ENCODE peak calls at places on chromosome 13, in eight cellular contexts. One of them, this sample, is unnamed. For H3K36me3, the result is how much of the 10 kb centered on the place peaks cover.

GRCh38 chr13:70623260-70623659 is 515.0 kb upstream of the KLHL1 start:
- DNase-seq in lung: no peak
- DNase-seq in mesenchymal stem cell: peak
- DNase-seq in heart left ventricle: no peak
- DNase-seq in tibial artery: no peak
- DNase-seq in mucosa of descending colon: no peak
- DNase-seq in fibroblast of lung: peak
- DNase-seq in prostate gland: no peak
- DNase-seq in this sample: no peak

GRCh38 chr13:43356566-43356965 is 333.2 kb downstream of the DNAJC15 start:
- DNase-seq in lung: no peak
- DNase-seq in mesenchymal stem cell: no peak
- DNase-seq in heart left ventricle: no peak
- DNase-seq in tibial artery: no peak
- DNase-seq in mucosa of descending colon: no peak
- DNase-seq in fibroblast of lung: no peak
- DNase-seq in prostate gland: no peak
- DNase-seq in this sample: no peak

GRCh38 chr13:63541336-63541735 is 2125.7 kb upstream of the PCDH20 start:
- DNase-seq in lung: no peak
- DNase-seq in mesenchymal stem cell: no peak
- DNase-seq in heart left ventricle: no peak
- DNase-seq in tibial artery: no peak
- DNase-seq in mucosa of descending colon: no peak
- DNase-seq in fibroblast of lung: no peak
- DNase-seq in prostate gland: no peak
- DNase-seq in this sample: no peak

GRCh38 chr13:83333614-83334388 is 548.5 kb downstream of the SLITRK1 start:
- DNase-seq in lung: no peak
- DNase-seq in mesenchymal stem cell: no peak
- DNase-seq in heart left ventricle: no peak
- DNase-seq in tibial artery: no peak
- DNase-seq in mucosa of descending colon: no peak
- DNase-seq in fibroblast of lung: peak
- DNase-seq in prostate gland: no peak
- DNase-seq in this sample: no peak

GRCh38 chr13:96179309-96179708 is 89.4 kb downstream of the HS6ST3 start:
- DNase-seq in lung: no peak
- DNase-seq in mesenchymal stem cell: no peak
- DNase-seq in heart left ventricle: no peak
- DNase-seq in tibial artery: no peak
- DNase-seq in mucosa of descending colon: no peak
- DNase-seq in fibroblast of lung: no peak
- DNase-seq in prostate gland: no peak
- DNase-seq in this sample: no peak

GRCh38 chr13:22050951-22051563 is 380.2 kb downstream of the FGF9 start:
- DNase-seq in lung: no peak
- DNase-seq in mesenchymal stem cell: no peak
- DNase-seq in heart left ventricle: no peak
- DNase-seq in tibial artery: no peak
- DNase-seq in mucosa of descending colon: no peak
- DNase-seq in fibroblast of lung: no peak
- DNase-seq in prostate gland: no peak
- DNase-seq in this sample: no peak

GRCh38 chr13:76293346-76293745 is 592.9 kb downstream of the KCTD12 start:
- DNase-seq in lung: no peak
- DNase-seq in mesenchymal stem cell: peak
- DNase-seq in heart left ventricle: no peak
- DNase-seq in tibial artery: no peak
- DNase-seq in mucosa of descending colon: no peak
- DNase-seq in fibroblast of lung: peak
- DNase-seq in prostate gland: no peak
- DNase-seq in this sample: no peak

GRCh38 chr13:50197705-50198104 is 182.5 kb downstream of the KCNRG start:
- DNase-seq in lung: no peak
- DNase-seq in mesenchymal stem cell: no peak
- DNase-seq in heart left ventricle: no peak
- DNase-seq in tibial artery: no peak
- DNase-seq in mucosa of descending colon: no peak
- DNase-seq in fibroblast of lung: peak
- DNase-seq in prostate gland: no peak
- DNase-seq in this sample: peak

GRCh38 chr13:51737609-51738008 is 66.4 kb downstream of the DHRS12 start:
- DNase-seq in lung: no peak
- DNase-seq in mesenchymal stem cell: no peak
- DNase-seq in heart left ventricle: no peak
- DNase-seq in tibial artery: no peak
- DNase-seq in mucosa of descending colon: no peak
- DNase-seq in fibroblast of lung: no peak
- DNase-seq in prostate gland: no peak
- DNase-seq in this sample: no peak

GRCh38 chr13:97136418-97136817 is 85.7 kb upstream of the MBNL2 start:
- DNase-seq in lung: no peak
- DNase-seq in mesenchymal stem cell: no peak
- DNase-seq in heart left ventricle: no peak
- DNase-seq in tibial artery: no peak
- DNase-seq in mucosa of descending colon: no peak
- DNase-seq in fibroblast of lung: no peak
- DNase-seq in prostate gland: no peak
- DNase-seq in this sample: peak

GRCh38 chr13:77374339-77374738 is 47.4 kb upstream of the MYCBP2 start:
- DNase-seq in lung: no peak
- DNase-seq in mesenchymal stem cell: no peak
- DNase-seq in heart left ventricle: no peak
- DNase-seq in tibial artery: no peak
- DNase-seq in mucosa of descending colon: no peak
- DNase-seq in fibroblast of lung: no peak
- DNase-seq in prostate gland: no peak
- DNase-seq in this sample: no peak

GRCh38 chr13:42038661-42039456 is 9.6 kb upstream of the DGKH start:
- DNase-seq in lung: no peak
- DNase-seq in mesenchymal stem cell: peak
- DNase-seq in heart left ventricle: no peak
- DNase-seq in tibial artery: no peak
- DNase-seq in mucosa of descending colon: no peak
- DNase-seq in fibroblast of lung: no peak
- DNase-seq in prostate gland: no peak
- DNase-seq in this sample: no peak

GRCh38 chr13:77565635-77566034 is 30.1 kb downstream of the SCEL start:
- DNase-seq in lung: no peak
- DNase-seq in mesenchymal stem cell: peak
- DNase-seq in heart left ventricle: no peak
- DNase-seq in tibial artery: no peak
- DNase-seq in mucosa of descending colon: no peak
- DNase-seq in fibroblast of lung: peak
- DNase-seq in prostate gland: no peak
- DNase-seq in this sample: no peak

GRCh38 chr13:95535243-95535642 is 17.3 kb upstream of the CLDN10 start:
- DNase-seq in lung: no peak
- DNase-seq in mesenchymal stem cell: peak
- DNase-seq in heart left ventricle: no peak
- DNase-seq in tibial artery: no peak
- DNase-seq in mucosa of descending colon: no peak
- DNase-seq in fibroblast of lung: peak
- DNase-seq in prostate gland: no peak
- DNase-seq in this sample: peak

GRCh38 chr13:52356327-52356726 is 49.6 kb downstream of the THSD1 start:
- DNase-seq in lung: no peak
- DNase-seq in mesenchymal stem cell: no peak
- DNase-seq in heart left ventricle: no peak
- DNase-seq in tibial artery: no peak
- DNase-seq in mucosa of descending colon: no peak
- DNase-seq in fibroblast of lung: peak
- DNase-seq in prostate gland: no peak
- DNase-seq in this sample: peak

GRCh38 chr13:49421391-49421790 is 22.5 kb downstream of the CAB39L start:
- DNase-seq in lung: no peak
- DNase-seq in mesenchymal stem cell: peak
- DNase-seq in heart left ventricle: no peak
- DNase-seq in tibial artery: no peak
- DNase-seq in mucosa of descending colon: peak
- DNase-seq in fibroblast of lung: no peak
- DNase-seq in prostate gland: no peak
- DNase-seq in this sample: no peak

DNA sequence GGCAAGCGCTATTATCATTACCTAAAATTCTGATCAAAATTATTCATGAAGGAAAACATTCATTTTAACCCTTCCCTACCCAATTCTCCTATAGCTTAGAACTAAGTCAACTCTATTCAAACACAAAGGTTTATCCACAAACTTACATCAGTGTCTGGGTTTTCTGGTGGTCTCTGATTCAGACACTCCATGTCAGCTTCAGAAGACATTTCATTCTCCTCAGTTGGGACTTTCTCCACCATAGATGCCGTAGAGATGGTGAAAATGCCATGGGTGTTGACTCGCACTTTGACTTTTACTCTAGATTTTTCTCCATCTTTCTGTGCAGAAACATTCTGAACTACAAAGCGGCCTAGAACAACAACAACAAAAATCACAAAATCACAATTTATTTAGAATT is 16.3 kb downstream of the HSPH1 start:
- DNase-seq in lung: no peak
- DNase-seq in mesenchymal stem cell: no peak
- DNase-seq in heart left ventricle: no peak
- DNase-seq in tibial artery: no peak
- DNase-seq in mucosa of descending colon: no peak
- DNase-seq in fibroblast of lung: no peak
- DNase-seq in prostate gland: no peak
- DNase-seq in this sample: no peak
- H3K36me3 ChIP-seq in lung: half or more
- H3K36me3 ChIP-seq in mesenchymal stem cell: half or more
- H3K36me3 ChIP-seq in heart left ventricle: under half
- H3K36me3 ChIP-seq in tibial artery: half or more
- H3K36me3 ChIP-seq in mucosa of descending colon: under half
- H3K36me3 ChIP-seq in fibroblast of lung: under half
- H3K36me3 ChIP-seq in prostate gland: under half
- H3K36me3 ChIP-seq in this sample: half or more

GRCh38 chr13:78652651-78653050 is 6.3 kb downstream of the OBI1 start:
- DNase-seq in lung: no peak
- DNase-seq in mesenchymal stem cell: no peak
- DNase-seq in heart left ventricle: no peak
- DNase-seq in tibial artery: no peak
- DNase-seq in mucosa of descending colon: no peak
- DNase-seq in fibroblast of lung: no peak
- DNase-seq in prostate gland: no peak
- DNase-seq in this sample: no peak

GRCh38 chr13:78655007-78655406 is 3.9 kb downstream of the OBI1 start:
- DNase-seq in lung: no peak
- DNase-seq in mesenchymal stem cell: no peak
- DNase-seq in heart left ventricle: no peak
- DNase-seq in tibial artery: no peak
- DNase-seq in mucosa of descending colon: no peak
- DNase-seq in fibroblast of lung: no peak
- DNase-seq in prostate gland: no peak
- DNase-seq in this sample: no peak

GRCh38 chr13:78650725-78651083 is 8.3 kb downstream of the OBI1 start:
- DNase-seq in lung: no peak
- DNase-seq in mesenchymal stem cell: no peak
- DNase-seq in heart left ventricle: no peak
- DNase-seq in tibial artery: no peak
- DNase-seq in mucosa of descending colon: no peak
- DNase-seq in fibroblast of lung: no peak
- DNase-seq in prostate gland: no peak
- DNase-seq in this sample: no peak

GRCh38 chr13:78655906-78656305 is 3.0 kb downstream of the OBI1 start:
- DNase-seq in lung: no peak
- DNase-seq in mesenchymal stem cell: no peak
- DNase-seq in heart left ventricle: no peak
- DNase-seq in tibial artery: no peak
- DNase-seq in mucosa of descending colon: no peak
- DNase-seq in fibroblast of lung: no peak
- DNase-seq in prostate gland: no peak
- DNase-seq in this sample: no peak

DNA sequence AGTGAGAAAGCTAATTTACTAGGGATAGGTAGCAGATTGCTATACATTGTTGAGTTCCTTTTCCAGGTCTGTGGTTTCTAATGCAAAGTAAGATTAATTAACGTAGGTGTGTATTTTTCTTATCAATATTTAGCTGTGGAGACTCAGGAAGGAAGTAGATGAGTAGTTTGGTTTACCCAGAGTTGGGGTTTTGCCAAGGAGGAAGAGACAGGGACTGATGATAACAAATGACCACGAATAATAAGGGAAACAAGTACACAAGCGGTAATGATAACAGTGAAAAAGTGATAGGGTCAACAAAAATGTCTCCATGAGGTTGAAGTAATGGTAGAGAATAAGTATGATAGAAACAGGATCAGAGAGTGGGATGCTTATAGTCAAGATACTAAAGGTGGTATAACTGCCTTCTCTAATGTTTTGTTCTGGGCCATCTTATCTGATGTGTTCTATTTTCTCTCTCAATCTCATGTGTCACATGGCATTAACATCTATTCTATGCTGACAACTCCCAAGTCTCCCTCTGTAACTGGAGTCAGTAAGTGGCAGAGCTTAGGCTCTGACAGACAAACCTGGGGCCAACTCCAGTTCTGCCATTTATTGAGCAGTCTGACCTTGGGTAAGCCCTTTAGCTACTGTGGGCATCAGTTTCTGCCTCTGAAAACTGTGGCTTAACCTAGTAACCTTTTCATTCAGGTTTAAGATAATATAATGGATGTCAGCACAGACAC is 8.8 kb downstream of the OBI1 start:
- DNase-seq in lung: no peak
- DNase-seq in mesenchymal stem cell: no peak
- DNase-seq in heart left ventricle: no peak
- DNase-seq in tibial artery: no peak
- DNase-seq in mucosa of descending colon: no peak
- DNase-seq in fibroblast of lung: no peak
- DNase-seq in prostate gland: no peak
- DNase-seq in this sample: no peak
- H3K36me3 ChIP-seq in lung: under half
- H3K36me3 ChIP-seq in mesenchymal stem cell: under half
- H3K36me3 ChIP-seq in heart left ventricle: under half
- H3K36me3 ChIP-seq in tibial artery: under half
- H3K36me3 ChIP-seq in mucosa of descending colon: under half
- H3K36me3 ChIP-seq in fibroblast of lung: under half
- H3K36me3 ChIP-seq in prostate gland: under half
- H3K36me3 ChIP-seq in this sample: under half

GRCh38 chr13:23367907-23368306 is 65.6 kb downstream of the SACS start:
- DNase-seq in lung: no peak
- DNase-seq in mesenchymal stem cell: no peak
- DNase-seq in heart left ventricle: no peak
- DNase-seq in tibial artery: no peak
- DNase-seq in mucosa of descending colon: no peak
- DNase-seq in fibroblast of lung: no peak
- DNase-seq in prostate gland: no peak
- DNase-seq in this sample: no peak
- H3K36me3 ChIP-seq in lung: under half
- H3K36me3 ChIP-seq in mesenchymal stem cell: half or more
- H3K36me3 ChIP-seq in heart left ventricle: under half
- H3K36me3 ChIP-seq in tibial artery: half or more
- H3K36me3 ChIP-seq in mucosa of descending colon: under half
- H3K36me3 ChIP-seq in fibroblast of lung: under half
- H3K36me3 ChIP-seq in prostate gland: under half
- H3K36me3 ChIP-seq in this sample: half or more

DNA sequence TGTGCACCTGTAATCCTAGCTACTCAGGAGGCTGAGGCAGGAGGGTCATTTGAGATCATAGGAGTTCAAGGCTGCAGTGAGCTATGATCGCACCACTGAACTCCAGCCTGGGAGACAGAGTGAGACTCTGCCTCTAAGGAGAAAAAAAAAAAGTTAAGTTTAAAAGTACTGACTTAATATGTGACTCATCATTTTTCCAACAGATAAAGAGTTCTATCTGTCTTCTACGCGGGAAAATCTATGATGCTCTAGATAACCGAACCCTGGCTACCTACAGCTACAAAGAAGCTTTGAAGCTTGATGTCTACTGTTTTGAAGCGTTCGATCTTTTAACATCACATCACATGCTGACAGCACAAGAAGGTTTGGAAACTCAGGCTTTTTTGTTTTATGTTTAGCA is 7.2 kb downstream of the CDC16 start:
- DNase-seq in lung: no peak
- DNase-seq in mesenchymal stem cell: no peak
- DNase-seq in heart left ventricle: no peak
- DNase-seq in tibial artery: no peak
- DNase-seq in mucosa of descending colon: no peak
- DNase-seq in fibroblast of lung: peak
- DNase-seq in prostate gland: no peak
- DNase-seq in this sample: no peak
- H3K36me3 ChIP-seq in lung: under half
- H3K36me3 ChIP-seq in mesenchymal stem cell: half or more
- H3K36me3 ChIP-seq in heart left ventricle: under half
- H3K36me3 ChIP-seq in tibial artery: half or more
- H3K36me3 ChIP-seq in mucosa of descending colon: under half
- H3K36me3 ChIP-seq in fibroblast of lung: under half
- H3K36me3 ChIP-seq in prostate gland: under half
- H3K36me3 ChIP-seq in this sample: half or more

This sample was measured in MG63.